ENCODE peak calls at places on chromosomes 13 and 19, in nine cellular contexts. H, X, W, D, G, A, O, R and N are unnamed samples.
A peak's percentile ranks its signal among the peaks of the same experiment; 100 is the strongest.

GRCh38 chr19:47280183-47280797 is 5.6 kb downstream of the INAFM1 start:
- DNase-seq in A (no peak), X (peak; percentile 7), O (no peak), R (no peak), G (peak; percentile 40), W (peak; percentile 44), H (no peak), D (peak; percentile 30), N (peak; percentile 89)

GRCh38 chr19:57712222-57712621 is 3.2 kb upstream of the ZNF154 start:
- DNase-seq in W (no peak), G (no peak), X (no peak), D (no peak), R (no peak), O (no peak), H (no peak), A (no peak), N (no peak)

GRCh38 chr13:62747152-62747551 is 1331.5 kb upstream of the PCDH20 start:
- DNase-seq in D (no peak), H (no peak), R (no peak), A (no peak), G (no peak), X (no peak), W (no peak), O (no peak), N (no peak)

GRCh38 chr19:49065905-49066512 is 1.4 kb upstream of the NTF4 start:
- DNase-seq in H (no peak), D (no peak), W (no peak), G (no peak), X (no peak), R (no peak), A (no peak), O (no peak), N (peak; percentile 53)

GRCh38 chr19:48424694-48425219 is 21.0 kb upstream of the GRWD1 start:
- DNase-seq in X (no peak), D (no peak), G (no peak), W (peak; percentile 37), R (no peak), H (no peak), A (no peak), O (no peak), N (peak; percentile 45)

GRCh38 chr13:59269476-59269875 is 894.3 kb downstream of the DIAPH3 start:
- DNase-seq in R (no peak), W (no peak), D (no peak), X (no peak), H (no peak), G (no peak), A (no peak), O (no peak), N (peak; percentile 11)

GRCh38 chr19:3268326-3268725 is 43.9 kb downstream of the CELF5 start:
- DNase-seq in A (no peak), W (no peak), H (no peak), X (no peak), D (no peak), R (peak; percentile 6), O (no peak), G (no peak), N (no peak)

GRCh38 chr13:106182404-106182803 is 353.1 kb downstream of the EFNB2 start:
- DNase-seq in W (peak; percentile 78), A (peak; percentile 77), G (no peak), R (no peak), D (no peak), O (no peak), H (no peak), X (peak; percentile 24), N (no peak)

GRCh38 chr19:40609561-40610395 is 8.6 kb downstream of the LTBP4 start:
- DNase-seq in O (peak; percentile 91), A (no peak), G (peak; percentile 89), H (peak; percentile 93), X (peak; percentile 83), D (peak; percentile 83), R (peak; percentile 43), W (no peak), N (peak; percentile 95)

GRCh38 chr19:49677901-49678674 is 1.0 kb downstream of the PRMT1 start:
- DNase-seq in R (peak; percentile 44), D (peak; percentile 77), X (peak; percentile 41), W (peak; percentile 75), A (no peak), G (peak; percentile 72), O (peak; percentile 72), H (peak; percentile 85), N (peak; percentile 97)

GRCh38 chr13:109773276-109773675 is 13.1 kb downstream of the IRS2 start:
- DNase-seq in A (no peak), G (peak; percentile 75), R (no peak), X (no peak), H (no peak), D (no peak), W (peak; percentile 77), O (no peak), N (no peak)

GRCh38 chr19:42488783-42489521 is 39.3 kb downstream of the CEACAM1 start:
- DNase-seq in W (peak; percentile 71), X (no peak), G (peak; percentile 56), R (no peak), H (no peak), O (no peak), A (no peak), D (no peak), N (no peak)

GRCh38 chr19:42140125-42140754 is 8.0 kb upstream of the POU2F2 start:
- DNase-seq in H (no peak), D (no peak), W (peak; percentile 8), O (no peak), G (peak; percentile 74), X (no peak), A (no peak), R (peak; percentile 17), N (peak; percentile 92)

GRCh38 chr19:35843676-35844481 is 8.4 kb downstream of the NPHS1 start:
- DNase-seq in D (no peak), X (no peak), G (peak; percentile 63), H (no peak), O (no peak), A (no peak), R (no peak), W (no peak), N (peak; percentile 95)

GRCh38 chr19:39996811-39997594 is at the start of gene ZNF546:
- DNase-seq in G (peak; percentile 96), W (peak; percentile 78), O (peak; percentile 75), H (peak; percentile 96), A (no peak), R (peak; percentile 82), D (peak; percentile 87), X (peak; percentile 82), N (peak; percentile 90)

GRCh38 chr13:112997188-112998135 is 28.4 kb downstream of the MCF2L start:
- DNase-seq in H (no peak), X (no peak), W (no peak), D (no peak), R (no peak), A (no peak), G (no peak), O (no peak), N (no peak)

GRCh38 chr13:114146629-114147028 is 14.2 kb upstream of the RASA3 start:
- DNase-seq in R (no peak), H (peak; percentile 50), D (no peak), G (no peak), X (no peak), W (no peak), A (no peak), O (no peak), N (peak; percentile 62)

GRCh38 chr13:73040968-73041580 is 17.7 kb upstream of the KLF5 start:
- DNase-seq in D (no peak), A (no peak), O (no peak), X (no peak), R (no peak), G (no peak), W (peak; percentile 45), H (no peak), N (no peak)

GRCh38 chr19:14160017-14160703 is 23.8 kb upstream of the ASF1B start:
- DNase-seq in R (no peak), G (no peak), H (no peak), W (no peak), X (no peak), O (no peak), D (no peak), A (no peak), N (no peak)

GRCh38 chr19:44050740-44051653 is 839 bp upstream of the ZNF223 start:
- DNase-seq in X (no peak), O (no peak), D (no peak), A (no peak), R (no peak), H (no peak), W (no peak), G (peak; percentile 43), N (peak; percentile 77)

GRCh38 chr13:113114511-113115362 is 7.9 kb upstream of the F10 start:
- DNase-seq in R (no peak), A (no peak), W (no peak), H (peak; percentile 32), X (no peak), O (no peak), D (no peak), G (peak; percentile 11), N (no peak)

GRCh38 chr19:12937243-12938053 is 961 bp upstream of the CALR start:
- DNase-seq in A (no peak), D (no peak), O (peak; percentile 45), W (peak; percentile 52), X (peak; percentile 59), R (peak; percentile 9), G (peak; percentile 46), H (no peak), N (peak; percentile 91)

GRCh38 chr19:10876459-10877240 is 5.3 kb downstream of the CARM1 start:
- DNase-seq in X (no peak), W (no peak), D (no peak), O (no peak), G (no peak), H (no peak), A (no peak), R (peak; percentile 27), N (no peak)